ENCODE peak calls at places on chromosomes 3 and 15, in eight cellular contexts. D, V, C, Q, H, R, F and X are unnamed samples.

GRCh38 chr15:45801543-45801942 is 166.7 kb downstream of the SQOR start:
- DNase-seq in D (no peak), V (no peak), C (no peak), Q (no peak), H (no peak), R (no peak), F (no peak), X (no peak)

GRCh38 chr3:190435618-190436017 is 14.1 kb downstream of the TMEM207 start:
- DNase-seq in D (peak), V (no peak), C (no peak), Q (no peak), H (no peak), R (no peak), F (no peak), X (no peak)

GRCh38 chr15:52558196-52558595 is 10.6 kb downstream of the ARPP19 start:
- DNase-seq in D (peak), V (no peak), C (no peak), Q (peak), H (no peak), R (no peak), F (no peak), X (peak)

GRCh38 chr3:170999737-171000242 is 26.7 kb downstream of the SLC2A2 start:
- DNase-seq in D (peak), V (no peak), C (no peak), Q (no peak), H (no peak), R (peak), F (peak), X (no peak)

GRCh38 chr3:24263069-24263668 is 231.5 kb downstream of the THRB start:
- DNase-seq in D (no peak), V (no peak), C (no peak), Q (no peak), H (no peak), R (no peak), F (no peak), X (no peak)

GRCh38 chr3:194879126-194879887 is 193.6 kb downstream of the FAM43A start:
- DNase-seq in D (no peak), V (no peak), C (no peak), Q (no peak), H (no peak), R (no peak), F (no peak), X (no peak)

GRCh38 chr3:48546203-48546829 is 10.3 kb downstream of the PFKFB4 start:
- DNase-seq in D (no peak), V (no peak), C (no peak), Q (no peak), H (no peak), R (no peak), F (no peak), X (no peak)

GRCh38 chr3:56111651-56112250 is 356.5 kb downstream of the ERC2 start:
- DNase-seq in D (no peak), V (no peak), C (no peak), Q (no peak), H (no peak), R (no peak), F (no peak), X (no peak)

GRCh38 chr15:75159244-75159643 is 42.4 kb upstream of the C15orf39 start:
- DNase-seq in D (no peak), V (no peak), C (no peak), Q (no peak), H (no peak), R (no peak), F (no peak), X (no peak)